ENCODE peak calls at places on chromosomes 2 and 18, in six cellular contexts. L is lung, V is A549, Q is heart left ventricle, I is AG10803, Z is fibroblast of lung. A is an unnamed sample.

GRCh38 chr2:195477248-195477995 is 179.6 kb upstream of the SLC39A10 start:
- DNase-seq in L (no peak), V (no peak), Q (no peak), I (peak; percentile 85), Z (peak; percentile 82), A (peak; percentile 66)

GRCh38 chr2:166417669-166418068 is 41.9 kb upstream of the SCN9A start:
- DNase-seq in L (no peak), V (no peak), Q (no peak), I (peak; percentile 34), Z (peak; percentile 74), A (peak; percentile 8)

GRCh38 chr2:101752708-101753107 is 55.2 kb downstream of the MAP4K4 start:
- DNase-seq in L (no peak), V (no peak), Q (no peak), I (no peak), Z (no peak), A (no peak)

GRCh38 chr2:38733300-38733971 is 17.7 kb downstream of the SRSF7 start:
- DNase-seq in L (no peak), V (no peak), Q (no peak), I (no peak), Z (no peak), A (no peak)

GRCh38 chr2:120336749-120337148 is 9.2 kb upstream of the INHBB start:
- DNase-seq in L (no peak), V (no peak), Q (no peak), I (no peak), Z (no peak), A (no peak)

GRCh38 chr2:121356058-121356640 is 71.1 kb upstream of the TFCP2L1 start:
- DNase-seq in L (peak; percentile 55), V (peak; percentile 62), Q (no peak), I (peak; percentile 61), Z (peak; percentile 80), A (peak; percentile 74)

GRCh38 chr18:45998244-45998643 is 31.1 kb upstream of the EPG5 start:
- DNase-seq in L (no peak), V (no peak), Q (no peak), I (no peak), Z (no peak), A (no peak)

GRCh38 chr2:24616606-24617005 is 125.6 kb downstream of the NCOA1 start:
- DNase-seq in L (no peak), V (no peak), Q (no peak), I (no peak), Z (no peak), A (no peak)

GRCh38 chr2:83054751-83055150 is 1404.3 kb downstream of the SUCLG1 start:
- DNase-seq in L (no peak), V (no peak), Q (no peak), I (no peak), Z (peak; percentile 38), A (peak; percentile 43)

GRCh38 chr2:26642437-26642836 is 1.3 kb upstream of the CIB4 start:
- DNase-seq in L (no peak), V (no peak), Q (no peak), I (no peak), Z (no peak), A (no peak)

GRCh38 chr18:35672897-35673296 is 91.4 kb downstream of the GALNT1 start:
- DNase-seq in L (no peak), V (no peak), Q (no peak), I (no peak), Z (peak; percentile 58), A (no peak)

GRCh38 chr2:28342081-28342967 is 50.3 kb upstream of the FOSL2 start:
- DNase-seq in L (peak; percentile 39), V (peak; percentile 33), Q (peak; percentile 76), I (peak; percentile 83), Z (peak; percentile 93), A (peak; percentile 85)

GRCh38 chr2:64697286-64698023 is 43.7 kb upstream of the SERTAD2 start:
- DNase-seq in L (no peak), V (no peak), Q (no peak), I (peak; percentile 39), Z (peak; percentile 23), A (no peak)

GRCh38 chr2:190186238-190186637 is 123.7 kb upstream of the MSTN start:
- DNase-seq in L (no peak), V (no peak), Q (no peak), I (peak; percentile 41), Z (no peak), A (no peak)

GRCh38 chr2:219352448-219353023 is 20.0 kb upstream of the RESP18 start:
- DNase-seq in L (peak; percentile 57), V (peak; percentile 68), Q (peak; percentile 25), I (peak; percentile 51), Z (peak; percentile 65), A (peak; percentile 16)

GRCh38 chr2:186919272-186919671 is 70.3 kb upstream of the ZSWIM2 start:
- DNase-seq in L (no peak), V (no peak), Q (no peak), I (peak; percentile 71), Z (peak; percentile 95), A (peak; percentile 86)

GRCh38 chr2:209322041-209322440 is 101.8 kb upstream of the MAP2 start:
- DNase-seq in L (no peak), V (no peak), Q (no peak), I (no peak), Z (no peak), A (no peak)

GRCh38 chr2:134199123-134199522 is 54.7 kb upstream of the MGAT5 start:
- DNase-seq in L (no peak), V (no peak), Q (no peak), I (no peak), Z (peak; percentile 14), A (no peak)

GRCh38 chr2:231660860-231661259 is 47.5 kb upstream of the PTMA start:
- DNase-seq in L (no peak), V (no peak), Q (no peak), I (no peak), Z (no peak), A (no peak)

GRCh38 chr2:231663458-231664290 is 44.7 kb upstream of the PTMA start:
- DNase-seq in L (no peak), V (no peak), Q (no peak), I (no peak), Z (no peak), A (no peak)

GRCh38 chr2:231662811-231663457 is 45.4 kb upstream of the PTMA start:
- DNase-seq in L (no peak), V (no peak), Q (no peak), I (no peak), Z (no peak), A (no peak)

GRCh38 chr2:231661422-231662027 is 46.8 kb upstream of the PTMA start:
- DNase-seq in L (no peak), V (no peak), Q (no peak), I (no peak), Z (no peak), A (no peak)

GRCh38 chr2:231662028-231662810 is 46.1 kb upstream of the PTMA start:
- DNase-seq in L (peak; percentile 96), V (peak; percentile 69), Q (peak; percentile 98), I (peak; percentile 96), Z (peak; percentile 98), A (peak; percentile 90)
- H3K4me3 ChIP-seq in L (peak overlapping the region; percentile 42), V (peak overlapping the region; percentile 40), Q (peak overlapping the region; percentile 47), I (peak overlapping the region; percentile 61), Z (peak overlapping the region; percentile 19), A (peak overlapping the region; percentile 36)

GRCh38 chr2:53422979-53423378 is 344.6 kb upstream of the CHAC2 start:
- DNase-seq in L (peak; percentile 38), V (no peak), Q (peak; percentile 24), I (peak; percentile 65), Z (peak; percentile 78), A (peak; percentile 40)
- TF ChIP-seq CTCF in L (no peak), V (peak; percentile 38), Q (no peak), I (peak; percentile 62), Z (peak; percentile 68), A (peak; percentile 67)

GRCh38 chr2:118970396-118971135 is 28.6 kb downstream of the MARCO start:
- DNase-seq in L (peak; percentile 46), V (no peak), Q (peak; percentile 55), I (no peak), Z (no peak), A (no peak)

GRCh38 chr2:118975133-118975532 is 33.1 kb downstream of the MARCO start:
- DNase-seq in L (no peak), V (no peak), Q (no peak), I (no peak), Z (no peak), A (no peak)

GRCh38 chr2:118971245-118972122 is 29.5 kb downstream of the MARCO start:
- DNase-seq in L (no peak), V (no peak), Q (no peak), I (no peak), Z (no peak), A (no peak)

GRCh38 chr2:118974103-118974911 is 32.3 kb downstream of the MARCO start:
- DNase-seq in L (peak; percentile 51), V (peak; percentile 31), Q (no peak), I (peak; percentile 84), Z (no peak), A (no peak)

DNA sequence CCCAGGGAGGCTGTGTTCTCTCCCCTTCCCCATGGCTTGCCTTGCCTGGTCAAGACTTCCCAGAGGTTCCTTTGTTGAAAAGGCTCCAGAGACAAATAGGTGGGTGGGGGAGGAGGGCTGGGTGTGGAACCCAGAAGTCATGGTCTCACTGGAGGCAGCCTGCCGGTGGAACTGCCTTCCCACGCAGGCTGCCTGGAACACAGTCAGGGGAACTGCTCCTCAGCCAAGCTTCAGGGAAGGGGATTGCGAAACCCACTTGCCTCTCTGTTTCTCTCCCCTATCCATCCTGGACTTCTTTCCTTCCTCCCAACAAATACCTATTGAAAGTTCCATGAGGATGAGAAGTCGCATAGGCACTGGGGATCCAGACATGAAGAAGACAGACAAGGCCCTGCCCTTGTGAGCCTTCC is 31.6 kb downstream of the MARCO start:
- DNase-seq in L (no peak), V (no peak), Q (peak; percentile 74), I (peak; percentile 71), Z (no peak), A (no peak)
- H3K4me3 ChIP-seq in L (no peak overlapping the region), V (no peak overlapping the region), Q (no peak overlapping the region), I (no peak overlapping the region), Z (no peak overlapping the region), A (no peak overlapping the region)

GRCh38 chr2:168159754-168160585 is 87.4 kb downstream of the STK39 start:
- DNase-seq in L (no peak), V (no peak), Q (no peak), I (no peak), Z (no peak), A (no peak)

GRCh38 chr2:168157926-168158325 is 89.5 kb downstream of the STK39 start:
- DNase-seq in L (no peak), V (no peak), Q (no peak), I (no peak), Z (no peak), A (no peak)

GRCh38 chr2:168157070-168157469 is 90.3 kb downstream of the STK39 start:
- DNase-seq in L (no peak), V (no peak), Q (no peak), I (no peak), Z (no peak), A (no peak)

GRCh38 chr2:168156661-168157060 is 90.7 kb downstream of the STK39 start:
- DNase-seq in L (no peak), V (no peak), Q (peak; percentile 60), I (peak; percentile 70), Z (no peak), A (no peak)

GRCh38 chr2:168160897-168161296 is 86.5 kb downstream of the STK39 start:
- DNase-seq in L (no peak), V (peak; percentile 15), Q (no peak), I (no peak), Z (peak; percentile 17), A (no peak)
- TF ChIP-seq CTCF in L (no peak), V (peak; percentile 20), Q (no peak), I (peak; percentile 17), Z (peak; percentile 22), A (peak; percentile 16)